ENCODE peak calls at places on chromosomes 1 and 21, in four cellular contexts. D is GM12878, K is A549, O is K562. X is an unnamed sample.

GRCh38 chr21:17466166-17466565 is 46.7 kb upstream of the CXADR start:
- DNase-seq in D (no peak), K (peak), O (no peak), X (peak)

GRCh38 chr1:18512883-18513282 is 32.2 kb downstream of the KLHDC7A start:
- DNase-seq in D (no peak), K (no peak), O (no peak), X (no peak)

GRCh38 chr1:11842154-11843041 is 5.2 kb downstream of the NPPA start:
- DNase-seq in D (peak), K (no peak), O (peak), X (peak)

GRCh38 chr1:151811181-151811580 is 6.0 kb upstream of the LINGO4 start:
- DNase-seq in D (no peak), K (no peak), O (no peak), X (no peak)

GRCh38 chr1:154736840-154737239 is 128.9 kb upstream of the ADAR start:
- DNase-seq in D (no peak), K (peak), O (no peak), X (no peak)

GRCh38 chr1:61082336-61083013 is at the start of gene NFIA:
- DNase-seq in D (no peak), K (peak), O (peak), X (peak)

GRCh38 chr1:29256395-29256794 is 20.1 kb downstream of the PTPRU start:
- DNase-seq in D (no peak), K (peak), O (no peak), X (no peak)

GRCh38 chr1:156236164-156236563 is 5.8 kb upstream of the BGLAP start:
- DNase-seq in D (no peak), K (no peak), O (no peak), X (no peak)

GRCh38 chr21:32380940-32381339 is 11.9 kb downstream of the URB1 start:
- DNase-seq in D (no peak), K (no peak), O (no peak), X (no peak)

GRCh38 chr1:243926803-243927245 is 76.8 kb upstream of the AKT3 start:
- DNase-seq in D (no peak), K (peak), O (no peak), X (no peak)

GRCh38 chr1:116501870-116502244 is 69.0 kb downstream of the CD58 start:
- DNase-seq in D (no peak), K (no peak), O (no peak), X (no peak)

GRCh38 chr1:158329807-158330206 is 1.5 kb downstream of the CD1B start:
- DNase-seq in D (no peak), K (peak), O (no peak), X (no peak)

GRCh38 chr1:109935451-109935900 is 24.8 kb downstream of the CSF1 start:
- DNase-seq in D (no peak), K (no peak), O (no peak), X (peak)

GRCh38 chr21:33112151-33112550 is 42.2 kb downstream of the OLIG1 start:
- DNase-seq in D (no peak), K (no peak), O (no peak), X (no peak)

GRCh38 chr1:43059640-43060574 is 101.2 kb upstream of the SLC2A1 start:
- DNase-seq in D (no peak), K (no peak), O (no peak), X (no peak)

GRCh38 chr1:36480161-36480560 is 2.6 kb downstream of the CSF3R start:
- DNase-seq in D (no peak), K (no peak), O (no peak), X (no peak)

GRCh38 chr1:932776-933602 is 9.3 kb downstream of the SAMD11 start:
- DNase-seq in D (no peak), K (no peak), O (no peak), X (no peak)

GRCh38 chr1:41174170-41174569 is 67.9 kb downstream of the SCMH1 start:
- DNase-seq in D (no peak), K (no peak), O (no peak), X (no peak)

GRCh38 chr1:20480261-20481157 is 5.5 kb downstream of the CAMK2N1 start:
- DNase-seq in D (no peak), K (peak), O (no peak), X (peak)

GRCh38 chr1:117780981-117781475 is 148.4 kb downstream of the GDAP2 start:
- DNase-seq in D (no peak), K (no peak), O (no peak), X (no peak)

GRCh38 chr1:243363832-243364231 is 108.0 kb downstream of the SDCCAG8 start:
- DNase-seq in D (no peak), K (no peak), O (no peak), X (no peak)

GRCh38 chr1:183002797-183003594 is 20.2 kb upstream of the LAMC1 start:
- DNase-seq in D (no peak), K (no peak), O (no peak), X (no peak)

GRCh38 chr1:58481962-58482361 is 64.6 kb downstream of the OMA1 start:
- DNase-seq in D (no peak), K (no peak), O (no peak), X (no peak)

GRCh38 chr1:175504875-175505555 is 238.4 kb downstream of the TNR start:
- DNase-seq in D (no peak), K (no peak), O (no peak), X (no peak)

GRCh38 chr1:203572134-203572625 is 54.5 kb upstream of the ATP2B4 start:
- DNase-seq in D (no peak), K (no peak), O (no peak), X (no peak)

GRCh38 chr21:33374080-33374873 is 28.9 kb upstream of the IFNGR2 start:
- DNase-seq in D (no peak), K (peak), O (no peak), X (peak)

GRCh38 chr21:33428669-33429068 is 25.5 kb downstream of the IFNGR2 start:
- DNase-seq in D (no peak), K (no peak), O (no peak), X (no peak)

GRCh38 chr1:188689542-188689941 is 1788.1 kb downstream of the BRINP3 start:
- DNase-seq in D (no peak), K (peak), O (no peak), X (no peak)

GRCh38 chr1:119674835-119675289 is 26.8 kb upstream of the ZNF697 start:
- DNase-seq in D (no peak), K (no peak), O (peak), X (peak)

GRCh38 chr1:170267317-170267716 is 121.6 kb downstream of the NTMT2 start:
- DNase-seq in D (no peak), K (no peak), O (no peak), X (no peak)

GRCh38 chr1:41576620-41577019 is 92.1 kb upstream of the EDN2 start:
- DNase-seq in D (no peak), K (no peak), O (no peak), X (no peak)

GRCh38 chr1:55073187-55073916 is 34.0 kb downstream of the PCSK9 start:
- DNase-seq in D (no peak), K (no peak), O (no peak), X (no peak)

GRCh38 chr1:203503851-203504250 is 9.9 kb downstream of the OPTC start:
- DNase-seq in D (no peak), K (no peak), O (no peak), X (no peak)

GRCh38 chr1:168468042-168468809 is 75.6 kb downstream of the XCL2 start:
- DNase-seq in D (no peak), K (no peak), O (no peak), X (no peak)

GRCh38 chr1:59674605-59675004 is 140.1 kb upstream of the HOOK1 start:
- DNase-seq in D (no peak), K (no peak), O (no peak), X (peak)

GRCh38 chr1:161258439-161259386 is at the start of gene PCP4L1:
- DNase-seq in D (no peak), K (peak), O (no peak), X (no peak)

DNA sequence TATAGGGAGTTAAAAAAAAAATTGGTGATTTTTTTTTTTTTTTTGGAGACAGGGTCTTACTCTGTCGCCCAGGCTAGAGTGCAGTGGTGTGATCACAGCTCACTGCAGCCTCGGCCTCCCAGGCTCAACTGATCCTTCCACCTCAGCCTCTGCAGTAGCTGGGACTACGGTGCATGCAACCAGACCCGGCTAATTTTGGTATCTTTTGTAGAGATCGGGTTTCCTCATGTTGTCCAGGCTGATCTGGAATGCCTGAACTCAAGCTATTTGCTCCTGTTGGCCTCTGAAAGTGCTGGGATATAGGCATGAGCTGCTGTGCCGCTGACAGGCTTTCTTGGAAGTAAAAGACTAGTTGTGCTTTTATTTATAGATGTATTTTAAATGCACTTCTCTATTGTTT is 3.0 kb downstream of the CDC42 start:
- DNase-seq in D (no peak), K (no peak), O (no peak), X (no peak)
- TF ChIP-seq USF2 in D (no peak), K (no peak), O (no peak), X (no peak)

DNA sequence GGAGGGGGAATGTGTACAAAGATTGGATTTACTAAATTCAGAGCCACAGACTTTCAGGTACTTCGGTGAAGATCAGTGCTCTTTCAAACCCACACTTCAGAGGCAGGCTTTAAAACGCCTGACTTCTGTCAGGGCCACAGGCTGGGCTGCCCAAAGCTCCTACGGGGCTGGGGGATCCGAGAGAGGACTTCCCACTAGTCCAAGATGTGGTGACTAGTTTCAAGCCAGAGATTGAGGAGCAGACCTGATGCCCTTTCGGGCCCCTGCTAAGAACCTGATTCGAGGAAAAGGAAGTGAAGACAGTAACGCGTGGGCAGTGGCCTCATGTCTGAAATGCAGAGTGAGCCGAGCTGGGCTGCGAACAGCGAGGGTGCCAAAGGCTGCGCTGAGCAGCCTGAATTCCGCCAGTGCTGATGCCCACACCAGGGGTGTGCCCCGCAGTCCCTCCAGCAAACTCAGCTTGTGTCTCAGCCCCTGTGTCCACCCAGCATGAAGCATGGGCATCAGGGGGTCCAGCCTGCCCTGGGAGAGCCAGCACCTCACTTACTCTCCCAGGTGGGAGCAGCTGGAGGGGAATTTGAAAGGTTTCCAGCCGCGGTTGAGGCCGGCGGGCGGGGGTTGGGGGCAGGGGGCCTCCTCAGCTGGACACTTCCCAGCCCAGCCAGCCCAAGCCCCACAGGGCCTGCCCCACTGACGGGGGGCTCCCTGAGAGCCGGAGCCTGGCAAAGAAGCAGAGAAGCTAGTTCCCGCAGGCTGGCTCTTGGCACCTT is 36.3 kb downstream of the KIAA1614 start:
- DNase-seq in D (no peak), K (no peak), O (no peak), X (no peak)
- TF ChIP-seq MYC in D (no peak), K (no peak), O (no peak), X (no peak)

DNA sequence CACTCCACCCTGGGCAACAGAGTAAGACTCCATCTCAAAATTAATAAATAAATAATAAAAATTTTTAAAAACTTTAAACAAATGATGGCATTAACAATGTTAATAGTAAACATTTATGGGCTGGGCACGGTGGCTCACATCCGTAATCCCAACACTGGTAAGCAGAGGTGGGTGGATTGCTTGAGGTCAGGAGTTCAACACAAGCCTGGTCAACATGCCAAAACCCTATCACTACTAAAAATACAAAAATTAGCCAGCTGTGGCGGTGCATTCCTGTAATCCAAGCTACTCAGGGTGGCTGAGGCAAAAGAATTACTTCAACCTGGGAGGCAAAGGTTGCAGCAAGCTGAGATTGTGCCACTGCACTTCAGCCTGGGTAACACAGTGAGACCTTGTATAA is 9.0 kb upstream of the L1TD1 start:
- DNase-seq in D (no peak), K (no peak), O (no peak), X (no peak)
- TF ChIP-seq USF2 in D (no peak), K (no peak), O (no peak), X (no peak)

DNA sequence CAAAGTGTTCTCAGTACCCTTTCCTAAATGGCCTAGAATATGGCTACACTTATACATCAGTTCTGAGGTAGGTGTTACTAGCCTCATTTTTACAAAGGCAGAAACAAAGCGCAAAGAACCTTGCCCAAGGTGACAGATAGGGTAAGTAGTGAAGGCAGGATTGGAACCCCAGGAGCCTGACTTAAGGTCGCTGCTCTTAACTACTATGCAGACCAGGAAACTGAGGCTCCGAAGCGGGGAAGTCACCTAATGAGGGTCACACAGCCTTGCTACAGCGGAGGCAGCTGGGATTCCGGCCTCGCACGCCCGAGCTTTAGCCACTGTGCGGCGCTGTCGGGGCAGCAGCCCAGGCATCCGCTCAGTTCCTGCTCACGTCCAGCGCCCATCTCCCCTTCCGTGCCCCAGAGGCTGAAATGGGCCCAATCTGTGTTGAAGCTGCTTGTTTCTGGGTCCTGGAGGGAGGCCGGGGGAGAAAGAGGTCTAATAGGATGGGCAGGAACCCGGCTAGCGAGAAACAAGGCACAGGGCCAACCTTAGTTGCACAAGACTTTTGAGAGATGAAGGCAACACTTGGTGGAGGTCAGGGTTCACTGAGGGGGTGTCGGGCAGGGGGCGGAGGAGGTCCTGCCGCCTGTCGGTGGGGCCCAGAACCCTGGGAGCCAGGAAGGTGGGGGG is 1.4 kb upstream of the FOXD2 start:
- DNase-seq in D (peak), K (peak), O (peak), X (peak)
- TF ChIP-seq MYC in D (no peak), K (no peak), O (peak), X (peak)

DNA sequence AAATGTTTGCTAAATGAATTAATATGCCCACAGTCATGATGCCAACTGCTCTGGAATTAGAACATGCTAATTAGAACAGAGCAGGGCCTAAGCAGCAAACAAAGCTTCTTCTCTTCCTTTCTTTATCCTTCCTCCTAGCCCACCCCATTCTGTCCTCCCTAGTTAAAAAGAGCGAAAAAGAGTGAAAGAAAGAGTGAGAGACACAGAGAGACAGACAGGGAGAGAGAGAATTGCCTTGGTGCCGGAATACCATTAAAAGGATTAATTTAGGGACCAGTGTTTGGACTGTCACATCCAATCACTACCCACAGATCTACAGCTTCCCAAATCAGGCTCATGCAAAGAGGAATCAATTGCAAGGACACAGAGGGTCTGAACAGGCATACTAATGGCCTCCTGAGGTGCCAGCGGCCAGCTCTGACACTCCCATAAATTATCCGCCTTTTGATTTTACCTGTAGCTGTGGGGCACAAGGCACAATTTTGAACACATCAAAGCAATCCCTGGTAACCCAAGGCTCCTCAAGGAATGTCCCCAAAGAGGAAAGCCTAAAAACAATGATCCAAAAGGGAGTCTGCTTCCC is 6.9 kb downstream of the ERI3 start:
- DNase-seq in D (no peak), K (no peak), O (no peak), X (no peak)
- TF ChIP-seq USF2 in D (no peak), K (no peak), O (no peak), X (no peak)

GRCh38 chr1:27564710-27565649 is 39.0 kb downstream of the AHDC1 start:
- DNase-seq in D (no peak), K (no peak), O (no peak), X (no peak)

GRCh38 chr1:27564264-27564579 is 39.7 kb downstream of the AHDC1 start:
- DNase-seq in D (no peak), K (no peak), O (no peak), X (no peak)

GRCh38 chr1:27562021-27562420 is 41.9 kb downstream of the AHDC1 start:
- DNase-seq in D (no peak), K (no peak), O (peak), X (no peak)

GRCh38 chr1:27562483-27563406 is 41.2 kb downstream of the AHDC1 start:
- DNase-seq in D (no peak), K (no peak), O (no peak), X (no peak)

GRCh38 chr1:27563407-27564263 is 40.3 kb downstream of the AHDC1 start:
- DNase-seq in D (no peak), K (peak), O (peak), X (peak)
- TF ChIP-seq MYC in D (no peak), K (no peak), O (no peak), X (peak)

GRCh38 chr1:114345930-114346479 is 165.0 kb downstream of the TRIM33 start:
- DNase-seq in D (no peak), K (no peak), O (peak), X (no peak)
- TF ChIP-seq USF2 in D (no peak), K (no peak), O (no peak), X (no peak)

GRCh38 chr1:31410871-31411270 is 2.1 kb upstream of the SERINC2 start:
- DNase-seq in D (no peak), K (no peak), O (no peak), X (no peak)
- TF ChIP-seq MYC in D (no peak), K (no peak), O (no peak), X (no peak)

GRCh38 chr1:35448344-35448801 is 108.8 kb downstream of the KIAA0319L start:
- DNase-seq in D (no peak), K (no peak), O (no peak), X (peak)

GRCh38 chr1:35452086-35452485 is 105.1 kb downstream of the KIAA0319L start:
- DNase-seq in D (no peak), K (no peak), O (no peak), X (no peak)

GRCh38 chr1:35449334-35450008 is 107.7 kb downstream of the KIAA0319L start:
- DNase-seq in D (no peak), K (no peak), O (no peak), X (no peak)

GRCh38 chr1:35454175-35454574 is 103.0 kb downstream of the KIAA0319L start:
- DNase-seq in D (no peak), K (no peak), O (no peak), X (no peak)

DNA sequence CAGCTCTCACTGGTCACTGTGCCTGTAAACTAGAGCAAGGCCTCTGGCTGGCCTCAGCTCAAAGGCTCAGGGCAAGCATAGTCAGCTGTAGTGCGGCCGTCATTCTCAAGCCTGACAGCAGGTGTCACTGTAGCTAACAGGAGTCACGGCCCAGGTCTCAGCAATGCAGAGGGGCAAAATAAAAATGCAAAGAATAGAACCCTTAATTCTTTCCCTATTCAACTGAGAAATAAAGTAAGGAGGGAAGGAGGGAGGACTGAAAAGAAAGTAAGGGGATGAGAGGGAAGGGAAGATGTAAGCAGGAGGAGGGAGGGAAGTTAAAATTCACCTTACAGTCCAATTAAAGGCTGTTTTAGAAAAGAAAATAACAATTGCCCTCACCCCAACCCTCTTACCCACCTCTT is 106.1 kb downstream of the KIAA0319L start:
- DNase-seq in D (no peak), K (peak), O (peak), X (peak)
- TF ChIP-seq USF2 in D (no peak), K (no peak), O (no peak), X (no peak)

X was measured in HepG2.